ENCODE peak calls at places on chromosomes 11 and 22, in seven cellular contexts. One of them, this sample, is unnamed.

GRCh38 chr11:100525635-100526034 is 161.5 kb upstream of the ARHGAP42 start:
- DNase-seq in EH: no peak
- DNase-seq in naive thymus-derived CD4-positive, alpha-beta T cell: no peak
- DNase-seq in heart left ventricle: no peak
- DNase-seq in activated CD8-positive, alpha-beta memory T cell treated with anti-CD3 and anti-CD28 coated beads, Interleukin-2, amount 50 U/mL, for 48 hours: no peak
- DNase-seq in cardiac muscle cell: no peak
- DNase-seq in activated naive CD4-positive, alpha-beta T cell treated with anti-CD3 and anti-CD28 coated beads, Interleukin-2, amount 10 ng/mL, durations not matched to agents 7 days and 5 days: no peak
- DNase-seq in this sample: no peak

GRCh38 chr11:8809605-8810272 is 101.2 kb upstream of the AKIP1 start:
- DNase-seq in EH: no peak
- DNase-seq in naive thymus-derived CD4-positive, alpha-beta T cell: no peak
- DNase-seq in heart left ventricle: no peak
- DNase-seq in activated CD8-positive, alpha-beta memory T cell treated with anti-CD3 and anti-CD28 coated beads, Interleukin-2, amount 50 U/mL, for 48 hours: no peak
- DNase-seq in cardiac muscle cell: peak
- DNase-seq in activated naive CD4-positive, alpha-beta T cell treated with anti-CD3 and anti-CD28 coated beads, Interleukin-2, amount 10 ng/mL, durations not matched to agents 7 days and 5 days: no peak
- DNase-seq in this sample: peak

GRCh38 chr11:65215441-65216076 is 33.8 kb downstream of the CAPN1 start:
- DNase-seq in EH: no peak
- DNase-seq in naive thymus-derived CD4-positive, alpha-beta T cell: no peak
- DNase-seq in heart left ventricle: no peak
- DNase-seq in activated CD8-positive, alpha-beta memory T cell treated with anti-CD3 and anti-CD28 coated beads, Interleukin-2, amount 50 U/mL, for 48 hours: peak
- DNase-seq in cardiac muscle cell: no peak
- DNase-seq in activated naive CD4-positive, alpha-beta T cell treated with anti-CD3 and anti-CD28 coated beads, Interleukin-2, amount 10 ng/mL, durations not matched to agents 7 days and 5 days: no peak
- DNase-seq in this sample: no peak

GRCh38 chr11:1736447-1736992 is 13.9 kb downstream of the IFITM10 start:
- DNase-seq in EH: no peak
- DNase-seq in naive thymus-derived CD4-positive, alpha-beta T cell: no peak
- DNase-seq in heart left ventricle: no peak
- DNase-seq in activated CD8-positive, alpha-beta memory T cell treated with anti-CD3 and anti-CD28 coated beads, Interleukin-2, amount 50 U/mL, for 48 hours: no peak
- DNase-seq in cardiac muscle cell: no peak
- DNase-seq in activated naive CD4-positive, alpha-beta T cell treated with anti-CD3 and anti-CD28 coated beads, Interleukin-2, amount 10 ng/mL, durations not matched to agents 7 days and 5 days: no peak
- DNase-seq in this sample: no peak

GRCh38 chr11:10631761-10632160 is 61.8 kb downstream of the IRAG1 start:
- DNase-seq in EH: no peak
- DNase-seq in naive thymus-derived CD4-positive, alpha-beta T cell: no peak
- DNase-seq in heart left ventricle: no peak
- DNase-seq in activated CD8-positive, alpha-beta memory T cell treated with anti-CD3 and anti-CD28 coated beads, Interleukin-2, amount 50 U/mL, for 48 hours: no peak
- DNase-seq in cardiac muscle cell: no peak
- DNase-seq in activated naive CD4-positive, alpha-beta T cell treated with anti-CD3 and anti-CD28 coated beads, Interleukin-2, amount 10 ng/mL, durations not matched to agents 7 days and 5 days: no peak
- DNase-seq in this sample: no peak

GRCh38 chr11:27656806-27657483 is 43.3 kb downstream of the BDNF start:
- DNase-seq in EH: no peak
- DNase-seq in naive thymus-derived CD4-positive, alpha-beta T cell: no peak
- DNase-seq in heart left ventricle: no peak
- DNase-seq in activated CD8-positive, alpha-beta memory T cell treated with anti-CD3 and anti-CD28 coated beads, Interleukin-2, amount 50 U/mL, for 48 hours: no peak
- DNase-seq in cardiac muscle cell: no peak
- DNase-seq in activated naive CD4-positive, alpha-beta T cell treated with anti-CD3 and anti-CD28 coated beads, Interleukin-2, amount 10 ng/mL, durations not matched to agents 7 days and 5 days: no peak
- DNase-seq in this sample: no peak

GRCh38 chr11:133952199-133953190 is 4.3 kb downstream of the IGSF9B start:
- DNase-seq in EH: no peak
- DNase-seq in naive thymus-derived CD4-positive, alpha-beta T cell: no peak
- DNase-seq in heart left ventricle: no peak
- DNase-seq in activated CD8-positive, alpha-beta memory T cell treated with anti-CD3 and anti-CD28 coated beads, Interleukin-2, amount 50 U/mL, for 48 hours: no peak
- DNase-seq in cardiac muscle cell: no peak
- DNase-seq in activated naive CD4-positive, alpha-beta T cell treated with anti-CD3 and anti-CD28 coated beads, Interleukin-2, amount 10 ng/mL, durations not matched to agents 7 days and 5 days: peak
- DNase-seq in this sample: no peak

GRCh38 chr22:41845380-41846267 is 12.7 kb downstream of the SREBF2 start:
- DNase-seq in EH: no peak
- DNase-seq in naive thymus-derived CD4-positive, alpha-beta T cell: no peak
- DNase-seq in heart left ventricle: no peak
- DNase-seq in activated CD8-positive, alpha-beta memory T cell treated with anti-CD3 and anti-CD28 coated beads, Interleukin-2, amount 50 U/mL, for 48 hours: no peak
- DNase-seq in cardiac muscle cell: no peak
- DNase-seq in activated naive CD4-positive, alpha-beta T cell treated with anti-CD3 and anti-CD28 coated beads, Interleukin-2, amount 10 ng/mL, durations not matched to agents 7 days and 5 days: no peak
- DNase-seq in this sample: no peak

GRCh38 chr11:95547186-95547585 is 242.4 kb downstream of the FAM76B start:
- DNase-seq in EH: no peak
- DNase-seq in naive thymus-derived CD4-positive, alpha-beta T cell: no peak
- DNase-seq in heart left ventricle: no peak
- DNase-seq in activated CD8-positive, alpha-beta memory T cell treated with anti-CD3 and anti-CD28 coated beads, Interleukin-2, amount 50 U/mL, for 48 hours: no peak
- DNase-seq in cardiac muscle cell: no peak
- DNase-seq in activated naive CD4-positive, alpha-beta T cell treated with anti-CD3 and anti-CD28 coated beads, Interleukin-2, amount 10 ng/mL, durations not matched to agents 7 days and 5 days: no peak
- DNase-seq in this sample: no peak

GRCh38 chr11:18527512-18527911 is 770 bp upstream of the TSG101 start:
- DNase-seq in EH: peak
- DNase-seq in naive thymus-derived CD4-positive, alpha-beta T cell: no peak
- DNase-seq in heart left ventricle: no peak
- DNase-seq in activated CD8-positive, alpha-beta memory T cell treated with anti-CD3 and anti-CD28 coated beads, Interleukin-2, amount 50 U/mL, for 48 hours: no peak
- DNase-seq in cardiac muscle cell: no peak
- DNase-seq in activated naive CD4-positive, alpha-beta T cell treated with anti-CD3 and anti-CD28 coated beads, Interleukin-2, amount 10 ng/mL, durations not matched to agents 7 days and 5 days: no peak
- DNase-seq in this sample: no peak

GRCh38 chr11:118918128-118918685 is 7.5 kb downstream of the BCL9L start:
- DNase-seq in EH: peak
- DNase-seq in naive thymus-derived CD4-positive, alpha-beta T cell: peak
- DNase-seq in heart left ventricle: peak
- DNase-seq in activated CD8-positive, alpha-beta memory T cell treated with anti-CD3 and anti-CD28 coated beads, Interleukin-2, amount 50 U/mL, for 48 hours: no peak
- DNase-seq in cardiac muscle cell: no peak
- DNase-seq in activated naive CD4-positive, alpha-beta T cell treated with anti-CD3 and anti-CD28 coated beads, Interleukin-2, amount 10 ng/mL, durations not matched to agents 7 days and 5 days: peak
- DNase-seq in this sample: peak

GRCh38 chr11:78208257-78209165 is 19.8 kb downstream of the USP35 start:
- DNase-seq in EH: peak
- DNase-seq in naive thymus-derived CD4-positive, alpha-beta T cell: no peak
- DNase-seq in heart left ventricle: no peak
- DNase-seq in activated CD8-positive, alpha-beta memory T cell treated with anti-CD3 and anti-CD28 coated beads, Interleukin-2, amount 50 U/mL, for 48 hours: no peak
- DNase-seq in cardiac muscle cell: no peak
- DNase-seq in activated naive CD4-positive, alpha-beta T cell treated with anti-CD3 and anti-CD28 coated beads, Interleukin-2, amount 10 ng/mL, durations not matched to agents 7 days and 5 days: peak
- DNase-seq in this sample: no peak

GRCh38 chr11:104134760-104135159 is 29.2 kb downstream of the PDGFD start:
- DNase-seq in EH: peak
- DNase-seq in naive thymus-derived CD4-positive, alpha-beta T cell: no peak
- DNase-seq in heart left ventricle: no peak
- DNase-seq in activated CD8-positive, alpha-beta memory T cell treated with anti-CD3 and anti-CD28 coated beads, Interleukin-2, amount 50 U/mL, for 48 hours: no peak
- DNase-seq in cardiac muscle cell: no peak
- DNase-seq in activated naive CD4-positive, alpha-beta T cell treated with anti-CD3 and anti-CD28 coated beads, Interleukin-2, amount 10 ng/mL, durations not matched to agents 7 days and 5 days: no peak
- DNase-seq in this sample: no peak

GRCh38 chr11:5390210-5390609 is 6.6 kb downstream of the OR51M1 start:
- DNase-seq in EH: no peak
- DNase-seq in naive thymus-derived CD4-positive, alpha-beta T cell: no peak
- DNase-seq in heart left ventricle: no peak
- DNase-seq in activated CD8-positive, alpha-beta memory T cell treated with anti-CD3 and anti-CD28 coated beads, Interleukin-2, amount 50 U/mL, for 48 hours: no peak
- DNase-seq in cardiac muscle cell: no peak
- DNase-seq in activated naive CD4-positive, alpha-beta T cell treated with anti-CD3 and anti-CD28 coated beads, Interleukin-2, amount 10 ng/mL, durations not matched to agents 7 days and 5 days: no peak
- DNase-seq in this sample: no peak

GRCh38 chr11:30488304-30488998 is 97.7 kb downstream of the MPPED2 start:
- DNase-seq in EH: peak
- DNase-seq in naive thymus-derived CD4-positive, alpha-beta T cell: no peak
- DNase-seq in heart left ventricle: no peak
- DNase-seq in activated CD8-positive, alpha-beta memory T cell treated with anti-CD3 and anti-CD28 coated beads, Interleukin-2, amount 50 U/mL, for 48 hours: no peak
- DNase-seq in cardiac muscle cell: peak
- DNase-seq in activated naive CD4-positive, alpha-beta T cell treated with anti-CD3 and anti-CD28 coated beads, Interleukin-2, amount 10 ng/mL, durations not matched to agents 7 days and 5 days: no peak
- DNase-seq in this sample: peak

GRCh38 chr11:118742304-118742703 is 48.7 kb downstream of the DDX6 start:
- DNase-seq in EH: peak
- DNase-seq in naive thymus-derived CD4-positive, alpha-beta T cell: no peak
- DNase-seq in heart left ventricle: no peak
- DNase-seq in activated CD8-positive, alpha-beta memory T cell treated with anti-CD3 and anti-CD28 coated beads, Interleukin-2, amount 50 U/mL, for 48 hours: no peak
- DNase-seq in cardiac muscle cell: no peak
- DNase-seq in activated naive CD4-positive, alpha-beta T cell treated with anti-CD3 and anti-CD28 coated beads, Interleukin-2, amount 10 ng/mL, durations not matched to agents 7 days and 5 days: no peak
- DNase-seq in this sample: no peak

GRCh38 chr11:27658535-27659236 is 41.6 kb downstream of the BDNF start:
- DNase-seq in EH: no peak
- DNase-seq in naive thymus-derived CD4-positive, alpha-beta T cell: no peak
- DNase-seq in heart left ventricle: no peak
- DNase-seq in activated CD8-positive, alpha-beta memory T cell treated with anti-CD3 and anti-CD28 coated beads, Interleukin-2, amount 50 U/mL, for 48 hours: no peak
- DNase-seq in cardiac muscle cell: no peak
- DNase-seq in activated naive CD4-positive, alpha-beta T cell treated with anti-CD3 and anti-CD28 coated beads, Interleukin-2, amount 10 ng/mL, durations not matched to agents 7 days and 5 days: no peak
- DNase-seq in this sample: no peak

GRCh38 chr22:48376936-48377335 is 1450.7 kb downstream of the BRD1 start:
- DNase-seq in EH: no peak
- DNase-seq in naive thymus-derived CD4-positive, alpha-beta T cell: no peak
- DNase-seq in heart left ventricle: no peak
- DNase-seq in activated CD8-positive, alpha-beta memory T cell treated with anti-CD3 and anti-CD28 coated beads, Interleukin-2, amount 50 U/mL, for 48 hours: peak
- DNase-seq in cardiac muscle cell: no peak
- DNase-seq in activated naive CD4-positive, alpha-beta T cell treated with anti-CD3 and anti-CD28 coated beads, Interleukin-2, amount 10 ng/mL, durations not matched to agents 7 days and 5 days: no peak
- DNase-seq in this sample: no peak

GRCh38 chr11:18312012-18312411 is 9.9 kb downstream of the HPS5 start:
- DNase-seq in EH: peak
- DNase-seq in naive thymus-derived CD4-positive, alpha-beta T cell: no peak
- DNase-seq in heart left ventricle: no peak
- DNase-seq in activated CD8-positive, alpha-beta memory T cell treated with anti-CD3 and anti-CD28 coated beads, Interleukin-2, amount 50 U/mL, for 48 hours: no peak
- DNase-seq in cardiac muscle cell: no peak
- DNase-seq in activated naive CD4-positive, alpha-beta T cell treated with anti-CD3 and anti-CD28 coated beads, Interleukin-2, amount 10 ng/mL, durations not matched to agents 7 days and 5 days: no peak
- DNase-seq in this sample: no peak

GRCh38 chr11:121241300-121242176 is 51.0 kb upstream of the SC5D start:
- DNase-seq in EH: no peak
- DNase-seq in naive thymus-derived CD4-positive, alpha-beta T cell: no peak
- DNase-seq in heart left ventricle: no peak
- DNase-seq in activated CD8-positive, alpha-beta memory T cell treated with anti-CD3 and anti-CD28 coated beads, Interleukin-2, amount 50 U/mL, for 48 hours: no peak
- DNase-seq in cardiac muscle cell: peak
- DNase-seq in activated naive CD4-positive, alpha-beta T cell treated with anti-CD3 and anti-CD28 coated beads, Interleukin-2, amount 10 ng/mL, durations not matched to agents 7 days and 5 days: no peak
- DNase-seq in this sample: no peak

GRCh38 chr11:62340269-62340901 is 3.1 kb downstream of the ASRGL1 start:
- DNase-seq in EH: peak
- DNase-seq in naive thymus-derived CD4-positive, alpha-beta T cell: peak
- DNase-seq in heart left ventricle: peak
- DNase-seq in activated CD8-positive, alpha-beta memory T cell treated with anti-CD3 and anti-CD28 coated beads, Interleukin-2, amount 50 U/mL, for 48 hours: peak
- DNase-seq in cardiac muscle cell: peak
- DNase-seq in activated naive CD4-positive, alpha-beta T cell treated with anti-CD3 and anti-CD28 coated beads, Interleukin-2, amount 10 ng/mL, durations not matched to agents 7 days and 5 days: peak
- DNase-seq in this sample: peak

GRCh38 chr22:45072322-45072903 is 62.6 kb upstream of the PHF21B start:
- DNase-seq in EH: peak
- DNase-seq in naive thymus-derived CD4-positive, alpha-beta T cell: no peak
- DNase-seq in heart left ventricle: no peak
- DNase-seq in activated CD8-positive, alpha-beta memory T cell treated with anti-CD3 and anti-CD28 coated beads, Interleukin-2, amount 50 U/mL, for 48 hours: no peak
- DNase-seq in cardiac muscle cell: no peak
- DNase-seq in activated naive CD4-positive, alpha-beta T cell treated with anti-CD3 and anti-CD28 coated beads, Interleukin-2, amount 10 ng/mL, durations not matched to agents 7 days and 5 days: no peak
- DNase-seq in this sample: no peak

GRCh38 chr11:125207866-125208425 is 43.4 kb downstream of the PKNOX2 start:
- DNase-seq in EH: no peak
- DNase-seq in naive thymus-derived CD4-positive, alpha-beta T cell: no peak
- DNase-seq in heart left ventricle: no peak
- DNase-seq in activated CD8-positive, alpha-beta memory T cell treated with anti-CD3 and anti-CD28 coated beads, Interleukin-2, amount 50 U/mL, for 48 hours: no peak
- DNase-seq in cardiac muscle cell: no peak
- DNase-seq in activated naive CD4-positive, alpha-beta T cell treated with anti-CD3 and anti-CD28 coated beads, Interleukin-2, amount 10 ng/mL, durations not matched to agents 7 days and 5 days: no peak
- DNase-seq in this sample: no peak

GRCh38 chr11:128236506-128237498 is 350.6 kb downstream of the ETS1 start:
- DNase-seq in EH: no peak
- DNase-seq in naive thymus-derived CD4-positive, alpha-beta T cell: no peak
- DNase-seq in heart left ventricle: no peak
- DNase-seq in activated CD8-positive, alpha-beta memory T cell treated with anti-CD3 and anti-CD28 coated beads, Interleukin-2, amount 50 U/mL, for 48 hours: no peak
- DNase-seq in cardiac muscle cell: no peak
- DNase-seq in activated naive CD4-positive, alpha-beta T cell treated with anti-CD3 and anti-CD28 coated beads, Interleukin-2, amount 10 ng/mL, durations not matched to agents 7 days and 5 days: no peak
- DNase-seq in this sample: no peak

GRCh38 chr22:31244044-31244942 is 32.2 kb downstream of the LIMK2 start:
- DNase-seq in EH: peak
- DNase-seq in naive thymus-derived CD4-positive, alpha-beta T cell: no peak
- DNase-seq in heart left ventricle: no peak
- DNase-seq in activated CD8-positive, alpha-beta memory T cell treated with anti-CD3 and anti-CD28 coated beads, Interleukin-2, amount 50 U/mL, for 48 hours: no peak
- DNase-seq in cardiac muscle cell: peak
- DNase-seq in activated naive CD4-positive, alpha-beta T cell treated with anti-CD3 and anti-CD28 coated beads, Interleukin-2, amount 10 ng/mL, durations not matched to agents 7 days and 5 days: no peak
- DNase-seq in this sample: no peak

GRCh38 chr22:32830473-32830872 is 29.0 kb downstream of the TIMP3 start:
- DNase-seq in EH: no peak
- DNase-seq in naive thymus-derived CD4-positive, alpha-beta T cell: no peak
- DNase-seq in heart left ventricle: peak
- DNase-seq in activated CD8-positive, alpha-beta memory T cell treated with anti-CD3 and anti-CD28 coated beads, Interleukin-2, amount 50 U/mL, for 48 hours: no peak
- DNase-seq in cardiac muscle cell: peak
- DNase-seq in activated naive CD4-positive, alpha-beta T cell treated with anti-CD3 and anti-CD28 coated beads, Interleukin-2, amount 10 ng/mL, durations not matched to agents 7 days and 5 days: no peak
- DNase-seq in this sample: no peak

GRCh38 chr11:45899448-45900174 is 7.5 kb downstream of the FREY1 start:
- DNase-seq in EH: peak
- DNase-seq in naive thymus-derived CD4-positive, alpha-beta T cell: peak
- DNase-seq in heart left ventricle: peak
- DNase-seq in activated CD8-positive, alpha-beta memory T cell treated with anti-CD3 and anti-CD28 coated beads, Interleukin-2, amount 50 U/mL, for 48 hours: peak
- DNase-seq in cardiac muscle cell: peak
- DNase-seq in activated naive CD4-positive, alpha-beta T cell treated with anti-CD3 and anti-CD28 coated beads, Interleukin-2, amount 10 ng/mL, durations not matched to agents 7 days and 5 days: peak
- DNase-seq in this sample: peak

GRCh38 chr11:114197799-114198500 is 98.2 kb upstream of the NNMT start:
- DNase-seq in EH: peak
- DNase-seq in naive thymus-derived CD4-positive, alpha-beta T cell: no peak
- DNase-seq in heart left ventricle: peak
- DNase-seq in activated CD8-positive, alpha-beta memory T cell treated with anti-CD3 and anti-CD28 coated beads, Interleukin-2, amount 50 U/mL, for 48 hours: no peak
- DNase-seq in cardiac muscle cell: no peak
- DNase-seq in activated naive CD4-positive, alpha-beta T cell treated with anti-CD3 and anti-CD28 coated beads, Interleukin-2, amount 10 ng/mL, durations not matched to agents 7 days and 5 days: no peak
- DNase-seq in this sample: no peak

This sample was measured in NCI-H1417.